ENCODE peak calls at places on chromosome 18, in ten cellular contexts. One of them, this sample, is unnamed.

GRCh38 chr18:10274327-10274726 is 180.1 kb upstream of the APCDD1 start:
- DNase-seq in left cardiac atrium: no peak
- DNase-seq in activated effector memory CD4-positive, alpha-beta T cell treated with Interleukin-2 at 50 U/mL for 16 hours: no peak
- DNase-seq in SK-N-SH: no peak
- DNase-seq in NCI-H1092 treated with DMSO at 0.1 percent for 48 hours: no peak
- DNase-seq in mucosa of descending colon: no peak
- DNase-seq in stimulated activated CD4-positive, alpha-beta T cell treated with anti-CD3 and anti-CD28 coated beads, Interleukin-2, amount 100 ng/mL, for 48 hours: no peak
- DNase-seq in WTC11: no peak
- DNase-seq in GM13977: no peak
- DNase-seq in HS-5: no peak
- DNase-seq in this sample: no peak

GRCh38 chr18:45760443-45761036 is 36.6 kb downstream of the SLC14A1 start:
- DNase-seq in left cardiac atrium: no peak
- DNase-seq in activated effector memory CD4-positive, alpha-beta T cell treated with Interleukin-2 at 50 U/mL for 16 hours: no peak
- DNase-seq in SK-N-SH: no peak
- DNase-seq in NCI-H1092 treated with DMSO at 0.1 percent for 48 hours: no peak
- DNase-seq in mucosa of descending colon: no peak
- DNase-seq in stimulated activated CD4-positive, alpha-beta T cell treated with anti-CD3 and anti-CD28 coated beads, Interleukin-2, amount 100 ng/mL, for 48 hours: no peak
- DNase-seq in WTC11: no peak
- DNase-seq in GM13977: no peak
- DNase-seq in HS-5: no peak
- DNase-seq in this sample: peak; percentile 48

GRCh38 chr18:50013363-50014138 is 181.4 kb downstream of the MYO5B start:
- DNase-seq in left cardiac atrium: no peak
- DNase-seq in activated effector memory CD4-positive, alpha-beta T cell treated with Interleukin-2 at 50 U/mL for 16 hours: no peak
- DNase-seq in SK-N-SH: no peak
- DNase-seq in NCI-H1092 treated with DMSO at 0.1 percent for 48 hours: no peak
- DNase-seq in mucosa of descending colon: no peak
- DNase-seq in stimulated activated CD4-positive, alpha-beta T cell treated with anti-CD3 and anti-CD28 coated beads, Interleukin-2, amount 100 ng/mL, for 48 hours: no peak
- DNase-seq in WTC11: no peak
- DNase-seq in GM13977: no peak
- DNase-seq in HS-5: no peak
- DNase-seq in this sample: no peak

GRCh38 chr18:3248670-3249359 is 1.2 kb downstream of the MYL12A start:
- DNase-seq in left cardiac atrium: no peak
- DNase-seq in activated effector memory CD4-positive, alpha-beta T cell treated with Interleukin-2 at 50 U/mL for 16 hours: no peak
- DNase-seq in SK-N-SH: no peak
- DNase-seq in NCI-H1092 treated with DMSO at 0.1 percent for 48 hours: no peak
- DNase-seq in mucosa of descending colon: no peak
- DNase-seq in stimulated activated CD4-positive, alpha-beta T cell treated with anti-CD3 and anti-CD28 coated beads, Interleukin-2, amount 100 ng/mL, for 48 hours: no peak
- DNase-seq in WTC11: no peak
- DNase-seq in GM13977: no peak
- DNase-seq in HS-5: no peak
- DNase-seq in this sample: no peak

GRCh38 chr18:26429535-26429934 is 118.8 kb downstream of the KCTD1 start:
- DNase-seq in left cardiac atrium: no peak
- DNase-seq in activated effector memory CD4-positive, alpha-beta T cell treated with Interleukin-2 at 50 U/mL for 16 hours: no peak
- DNase-seq in SK-N-SH: peak; percentile 20
- DNase-seq in NCI-H1092 treated with DMSO at 0.1 percent for 48 hours: no peak
- DNase-seq in mucosa of descending colon: no peak
- DNase-seq in stimulated activated CD4-positive, alpha-beta T cell treated with anti-CD3 and anti-CD28 coated beads, Interleukin-2, amount 100 ng/mL, for 48 hours: no peak
- DNase-seq in WTC11: no peak
- DNase-seq in GM13977: no peak
- DNase-seq in HS-5: peak; percentile 56
- DNase-seq in this sample: peak; percentile 21

GRCh38 chr18:35658112-35658511 is 76.6 kb downstream of the GALNT1 start:
- DNase-seq in left cardiac atrium: no peak
- DNase-seq in activated effector memory CD4-positive, alpha-beta T cell treated with Interleukin-2 at 50 U/mL for 16 hours: no peak
- DNase-seq in SK-N-SH: no peak
- DNase-seq in NCI-H1092 treated with DMSO at 0.1 percent for 48 hours: no peak
- DNase-seq in mucosa of descending colon: no peak
- DNase-seq in stimulated activated CD4-positive, alpha-beta T cell treated with anti-CD3 and anti-CD28 coated beads, Interleukin-2, amount 100 ng/mL, for 48 hours: no peak
- DNase-seq in WTC11: no peak
- DNase-seq in GM13977: no peak
- DNase-seq in HS-5: no peak
- DNase-seq in this sample: no peak

GRCh38 chr18:32346667-32347066 is 124.0 kb downstream of the GAREM1 start:
- DNase-seq in left cardiac atrium: no peak
- DNase-seq in activated effector memory CD4-positive, alpha-beta T cell treated with Interleukin-2 at 50 U/mL for 16 hours: no peak
- DNase-seq in SK-N-SH: no peak
- DNase-seq in NCI-H1092 treated with DMSO at 0.1 percent for 48 hours: no peak
- DNase-seq in mucosa of descending colon: no peak
- DNase-seq in stimulated activated CD4-positive, alpha-beta T cell treated with anti-CD3 and anti-CD28 coated beads, Interleukin-2, amount 100 ng/mL, for 48 hours: no peak
- DNase-seq in WTC11: no peak
- DNase-seq in GM13977: no peak
- DNase-seq in HS-5: no peak
- DNase-seq in this sample: no peak

GRCh38 chr18:54950221-54950620 is 9.0 kb downstream of the CCDC68 start:
- DNase-seq in left cardiac atrium: no peak
- DNase-seq in activated effector memory CD4-positive, alpha-beta T cell treated with Interleukin-2 at 50 U/mL for 16 hours: no peak
- DNase-seq in SK-N-SH: no peak
- DNase-seq in NCI-H1092 treated with DMSO at 0.1 percent for 48 hours: peak; percentile 4
- DNase-seq in mucosa of descending colon: no peak
- DNase-seq in stimulated activated CD4-positive, alpha-beta T cell treated with anti-CD3 and anti-CD28 coated beads, Interleukin-2, amount 100 ng/mL, for 48 hours: no peak
- DNase-seq in WTC11: no peak
- DNase-seq in GM13977: no peak
- DNase-seq in HS-5: no peak
- DNase-seq in this sample: peak; percentile 49

GRCh38 chr18:22827741-22828140 is 105.4 kb upstream of the RBBP8 start:
- DNase-seq in left cardiac atrium: no peak
- DNase-seq in activated effector memory CD4-positive, alpha-beta T cell treated with Interleukin-2 at 50 U/mL for 16 hours: no peak
- DNase-seq in SK-N-SH: no peak
- DNase-seq in NCI-H1092 treated with DMSO at 0.1 percent for 48 hours: no peak
- DNase-seq in mucosa of descending colon: no peak
- DNase-seq in stimulated activated CD4-positive, alpha-beta T cell treated with anti-CD3 and anti-CD28 coated beads, Interleukin-2, amount 100 ng/mL, for 48 hours: no peak
- DNase-seq in WTC11: no peak
- DNase-seq in GM13977: no peak
- DNase-seq in HS-5: no peak
- DNase-seq in this sample: no peak

GRCh38 chr18:21316296-21316695 is 74.3 kb downstream of the GREB1L start:
- DNase-seq in left cardiac atrium: no peak
- DNase-seq in activated effector memory CD4-positive, alpha-beta T cell treated with Interleukin-2 at 50 U/mL for 16 hours: no peak
- DNase-seq in SK-N-SH: no peak
- DNase-seq in NCI-H1092 treated with DMSO at 0.1 percent for 48 hours: no peak
- DNase-seq in mucosa of descending colon: no peak
- DNase-seq in stimulated activated CD4-positive, alpha-beta T cell treated with anti-CD3 and anti-CD28 coated beads, Interleukin-2, amount 100 ng/mL, for 48 hours: no peak
- DNase-seq in WTC11: no peak
- DNase-seq in GM13977: no peak
- DNase-seq in HS-5: no peak
- DNase-seq in this sample: no peak

GRCh38 chr18:44689736-44690135 is 9.0 kb downstream of the SETBP1 start:
- DNase-seq in left cardiac atrium: no peak
- DNase-seq in activated effector memory CD4-positive, alpha-beta T cell treated with Interleukin-2 at 50 U/mL for 16 hours: no peak
- DNase-seq in SK-N-SH: no peak
- DNase-seq in NCI-H1092 treated with DMSO at 0.1 percent for 48 hours: no peak
- DNase-seq in mucosa of descending colon: no peak
- DNase-seq in stimulated activated CD4-positive, alpha-beta T cell treated with anti-CD3 and anti-CD28 coated beads, Interleukin-2, amount 100 ng/mL, for 48 hours: no peak
- DNase-seq in WTC11: no peak
- DNase-seq in GM13977: no peak
- DNase-seq in HS-5: no peak
- DNase-seq in this sample: no peak

GRCh38 chr18:65788373-65788772 is 37.6 kb downstream of the CDH7 start:
- DNase-seq in left cardiac atrium: no peak
- DNase-seq in activated effector memory CD4-positive, alpha-beta T cell treated with Interleukin-2 at 50 U/mL for 16 hours: no peak
- DNase-seq in SK-N-SH: peak; percentile 14
- DNase-seq in NCI-H1092 treated with DMSO at 0.1 percent for 48 hours: peak; percentile 75
- DNase-seq in mucosa of descending colon: peak; percentile 21
- DNase-seq in stimulated activated CD4-positive, alpha-beta T cell treated with anti-CD3 and anti-CD28 coated beads, Interleukin-2, amount 100 ng/mL, for 48 hours: no peak
- DNase-seq in WTC11: no peak
- DNase-seq in GM13977: no peak
- DNase-seq in HS-5: no peak
- DNase-seq in this sample: peak; percentile 9

GRCh38 chr18:1102848-1103247 is 198.2 kb downstream of the ADCYAP1 start:
- DNase-seq in left cardiac atrium: no peak
- DNase-seq in activated effector memory CD4-positive, alpha-beta T cell treated with Interleukin-2 at 50 U/mL for 16 hours: no peak
- DNase-seq in SK-N-SH: no peak
- DNase-seq in NCI-H1092 treated with DMSO at 0.1 percent for 48 hours: no peak
- DNase-seq in mucosa of descending colon: no peak
- DNase-seq in stimulated activated CD4-positive, alpha-beta T cell treated with anti-CD3 and anti-CD28 coated beads, Interleukin-2, amount 100 ng/mL, for 48 hours: no peak
- DNase-seq in WTC11: peak; percentile 22
- DNase-seq in GM13977: no peak
- DNase-seq in HS-5: no peak
- DNase-seq in this sample: no peak

GRCh38 chr18:26407721-26408601 is 140.4 kb downstream of the KCTD1 start:
- DNase-seq in left cardiac atrium: no peak
- DNase-seq in activated effector memory CD4-positive, alpha-beta T cell treated with Interleukin-2 at 50 U/mL for 16 hours: no peak
- DNase-seq in SK-N-SH: no peak
- DNase-seq in NCI-H1092 treated with DMSO at 0.1 percent for 48 hours: no peak
- DNase-seq in mucosa of descending colon: no peak
- DNase-seq in stimulated activated CD4-positive, alpha-beta T cell treated with anti-CD3 and anti-CD28 coated beads, Interleukin-2, amount 100 ng/mL, for 48 hours: no peak
- DNase-seq in WTC11: no peak
- DNase-seq in GM13977: no peak
- DNase-seq in HS-5: no peak
- DNase-seq in this sample: no peak

GRCh38 chr18:39698436-39698835 is 2132.8 kb upstream of the CELF4 start:
- DNase-seq in left cardiac atrium: no peak
- DNase-seq in activated effector memory CD4-positive, alpha-beta T cell treated with Interleukin-2 at 50 U/mL for 16 hours: no peak
- DNase-seq in SK-N-SH: no peak
- DNase-seq in NCI-H1092 treated with DMSO at 0.1 percent for 48 hours: no peak
- DNase-seq in mucosa of descending colon: no peak
- DNase-seq in stimulated activated CD4-positive, alpha-beta T cell treated with anti-CD3 and anti-CD28 coated beads, Interleukin-2, amount 100 ng/mL, for 48 hours: no peak
- DNase-seq in WTC11: no peak
- DNase-seq in GM13977: no peak
- DNase-seq in HS-5: no peak
- DNase-seq in this sample: no peak

GRCh38 chr18:36187138-36187825 is at the start of gene MOCOS:
- DNase-seq in left cardiac atrium: peak; percentile 82
- DNase-seq in activated effector memory CD4-positive, alpha-beta T cell treated with Interleukin-2 at 50 U/mL for 16 hours: peak; percentile 23
- DNase-seq in SK-N-SH: peak; percentile 92
- DNase-seq in NCI-H1092 treated with DMSO at 0.1 percent for 48 hours: peak; percentile 3
- DNase-seq in mucosa of descending colon: peak; percentile 94
- DNase-seq in stimulated activated CD4-positive, alpha-beta T cell treated with anti-CD3 and anti-CD28 coated beads, Interleukin-2, amount 100 ng/mL, for 48 hours: peak; percentile 31
- DNase-seq in WTC11: peak; percentile 86
- DNase-seq in GM13977: peak; percentile 84
- DNase-seq in HS-5: no peak
- DNase-seq in this sample: no peak

GRCh38 chr18:73261923-73262322 is 394.1 kb upstream of the NETO1 start:
- DNase-seq in left cardiac atrium: no peak
- DNase-seq in activated effector memory CD4-positive, alpha-beta T cell treated with Interleukin-2 at 50 U/mL for 16 hours: no peak
- DNase-seq in SK-N-SH: no peak
- DNase-seq in NCI-H1092 treated with DMSO at 0.1 percent for 48 hours: no peak
- DNase-seq in mucosa of descending colon: no peak
- DNase-seq in stimulated activated CD4-positive, alpha-beta T cell treated with anti-CD3 and anti-CD28 coated beads, Interleukin-2, amount 100 ng/mL, for 48 hours: no peak
- DNase-seq in WTC11: no peak
- DNase-seq in GM13977: no peak
- DNase-seq in HS-5: no peak
- DNase-seq in this sample: no peak

GRCh38 chr18:11343096-11343495 is 193.7 kb upstream of the PIEZO2 start:
- DNase-seq in left cardiac atrium: no peak
- DNase-seq in activated effector memory CD4-positive, alpha-beta T cell treated with Interleukin-2 at 50 U/mL for 16 hours: no peak
- DNase-seq in SK-N-SH: no peak
- DNase-seq in NCI-H1092 treated with DMSO at 0.1 percent for 48 hours: no peak
- DNase-seq in mucosa of descending colon: no peak
- DNase-seq in stimulated activated CD4-positive, alpha-beta T cell treated with anti-CD3 and anti-CD28 coated beads, Interleukin-2, amount 100 ng/mL, for 48 hours: no peak
- DNase-seq in WTC11: no peak
- DNase-seq in GM13977: no peak
- DNase-seq in HS-5: no peak
- DNase-seq in this sample: no peak

GRCh38 chr18:37362158-37362890 is 203.3 kb downstream of the CELF4 start:
- DNase-seq in left cardiac atrium: no peak
- DNase-seq in activated effector memory CD4-positive, alpha-beta T cell treated with Interleukin-2 at 50 U/mL for 16 hours: no peak
- DNase-seq in SK-N-SH: no peak
- DNase-seq in NCI-H1092 treated with DMSO at 0.1 percent for 48 hours: no peak
- DNase-seq in mucosa of descending colon: no peak
- DNase-seq in stimulated activated CD4-positive, alpha-beta T cell treated with anti-CD3 and anti-CD28 coated beads, Interleukin-2, amount 100 ng/mL, for 48 hours: no peak
- DNase-seq in WTC11: peak; percentile 80
- DNase-seq in GM13977: no peak
- DNase-seq in HS-5: no peak
- DNase-seq in this sample: peak; percentile 71

GRCh38 chr18:75977069-75977468 is 518.0 kb downstream of the ZNF516 start:
- DNase-seq in left cardiac atrium: no peak
- DNase-seq in activated effector memory CD4-positive, alpha-beta T cell treated with Interleukin-2 at 50 U/mL for 16 hours: no peak
- DNase-seq in SK-N-SH: no peak
- DNase-seq in NCI-H1092 treated with DMSO at 0.1 percent for 48 hours: no peak
- DNase-seq in mucosa of descending colon: no peak
- DNase-seq in stimulated activated CD4-positive, alpha-beta T cell treated with anti-CD3 and anti-CD28 coated beads, Interleukin-2, amount 100 ng/mL, for 48 hours: no peak
- DNase-seq in WTC11: no peak
- DNase-seq in GM13977: no peak
- DNase-seq in HS-5: no peak
- DNase-seq in this sample: no peak

GRCh38 chr18:22171839-22172582 is 2.6 kb downstream of the GATA6 start:
- DNase-seq in left cardiac atrium: no peak
- DNase-seq in activated effector memory CD4-positive, alpha-beta T cell treated with Interleukin-2 at 50 U/mL for 16 hours: no peak
- DNase-seq in SK-N-SH: no peak
- DNase-seq in NCI-H1092 treated with DMSO at 0.1 percent for 48 hours: no peak
- DNase-seq in mucosa of descending colon: no peak
- DNase-seq in stimulated activated CD4-positive, alpha-beta T cell treated with anti-CD3 and anti-CD28 coated beads, Interleukin-2, amount 100 ng/mL, for 48 hours: no peak
- DNase-seq in WTC11: peak; percentile 16
- DNase-seq in GM13977: no peak
- DNase-seq in HS-5: no peak
- DNase-seq in this sample: no peak

GRCh38 chr18:59172664-59173249 is 33.1 kb downstream of the SEC11C start:
- DNase-seq in left cardiac atrium: no peak
- DNase-seq in activated effector memory CD4-positive, alpha-beta T cell treated with Interleukin-2 at 50 U/mL for 16 hours: no peak
- DNase-seq in SK-N-SH: no peak
- DNase-seq in NCI-H1092 treated with DMSO at 0.1 percent for 48 hours: no peak
- DNase-seq in mucosa of descending colon: no peak
- DNase-seq in stimulated activated CD4-positive, alpha-beta T cell treated with anti-CD3 and anti-CD28 coated beads, Interleukin-2, amount 100 ng/mL, for 48 hours: no peak
- DNase-seq in WTC11: no peak
- DNase-seq in GM13977: no peak
- DNase-seq in HS-5: no peak
- DNase-seq in this sample: no peak

GRCh38 chr18:73891572-73892421 is 255.8 kb downstream of the FBXO15 start:
- DNase-seq in left cardiac atrium: no peak
- DNase-seq in activated effector memory CD4-positive, alpha-beta T cell treated with Interleukin-2 at 50 U/mL for 16 hours: no peak
- DNase-seq in SK-N-SH: peak; percentile 7
- DNase-seq in NCI-H1092 treated with DMSO at 0.1 percent for 48 hours: no peak
- DNase-seq in mucosa of descending colon: no peak
- DNase-seq in stimulated activated CD4-positive, alpha-beta T cell treated with anti-CD3 and anti-CD28 coated beads, Interleukin-2, amount 100 ng/mL, for 48 hours: no peak
- DNase-seq in WTC11: peak; percentile 72
- DNase-seq in GM13977: no peak
- DNase-seq in HS-5: no peak
- DNase-seq in this sample: no peak

GRCh38 chr18:77495982-77496690 is 246.5 kb downstream of the GALR1 start:
- DNase-seq in left cardiac atrium: no peak
- DNase-seq in activated effector memory CD4-positive, alpha-beta T cell treated with Interleukin-2 at 50 U/mL for 16 hours: no peak
- DNase-seq in SK-N-SH: no peak
- DNase-seq in NCI-H1092 treated with DMSO at 0.1 percent for 48 hours: no peak
- DNase-seq in mucosa of descending colon: no peak
- DNase-seq in stimulated activated CD4-positive, alpha-beta T cell treated with anti-CD3 and anti-CD28 coated beads, Interleukin-2, amount 100 ng/mL, for 48 hours: no peak
- DNase-seq in WTC11: no peak
- DNase-seq in GM13977: no peak
- DNase-seq in HS-5: no peak
- DNase-seq in this sample: no peak

GRCh38 chr18:13268035-13268700 is 49.6 kb downstream of the LDLRAD4 start:
- DNase-seq in left cardiac atrium: no peak
- DNase-seq in activated effector memory CD4-positive, alpha-beta T cell treated with Interleukin-2 at 50 U/mL for 16 hours: no peak
- DNase-seq in SK-N-SH: no peak
- DNase-seq in NCI-H1092 treated with DMSO at 0.1 percent for 48 hours: no peak
- DNase-seq in mucosa of descending colon: no peak
- DNase-seq in stimulated activated CD4-positive, alpha-beta T cell treated with anti-CD3 and anti-CD28 coated beads, Interleukin-2, amount 100 ng/mL, for 48 hours: no peak
- DNase-seq in WTC11: peak; percentile 53
- DNase-seq in GM13977: no peak
- DNase-seq in HS-5: no peak
- DNase-seq in this sample: no peak

GRCh38 chr18:44915661-44916060 is 235.0 kb downstream of the SETBP1 start:
- DNase-seq in left cardiac atrium: no peak
- DNase-seq in activated effector memory CD4-positive, alpha-beta T cell treated with Interleukin-2 at 50 U/mL for 16 hours: no peak
- DNase-seq in SK-N-SH: no peak
- DNase-seq in NCI-H1092 treated with DMSO at 0.1 percent for 48 hours: no peak
- DNase-seq in mucosa of descending colon: no peak
- DNase-seq in stimulated activated CD4-positive, alpha-beta T cell treated with anti-CD3 and anti-CD28 coated beads, Interleukin-2, amount 100 ng/mL, for 48 hours: no peak
- DNase-seq in WTC11: no peak
- DNase-seq in GM13977: no peak
- DNase-seq in HS-5: no peak
- DNase-seq in this sample: no peak

GRCh38 chr18:44900627-44901026 is 219.9 kb downstream of the SETBP1 start:
- DNase-seq in left cardiac atrium: no peak
- DNase-seq in activated effector memory CD4-positive, alpha-beta T cell treated with Interleukin-2 at 50 U/mL for 16 hours: no peak
- DNase-seq in SK-N-SH: no peak
- DNase-seq in NCI-H1092 treated with DMSO at 0.1 percent for 48 hours: no peak
- DNase-seq in mucosa of descending colon: no peak
- DNase-seq in stimulated activated CD4-positive, alpha-beta T cell treated with anti-CD3 and anti-CD28 coated beads, Interleukin-2, amount 100 ng/mL, for 48 hours: no peak
- DNase-seq in WTC11: no peak
- DNase-seq in GM13977: no peak
- DNase-seq in HS-5: no peak
- DNase-seq in this sample: no peak

GRCh38 chr18:21851327-21851961 is 110.9 kb downstream of the MIB1 start:
- DNase-seq in left cardiac atrium: no peak
- DNase-seq in activated effector memory CD4-positive, alpha-beta T cell treated with Interleukin-2 at 50 U/mL for 16 hours: no peak
- DNase-seq in SK-N-SH: peak; percentile 23
- DNase-seq in NCI-H1092 treated with DMSO at 0.1 percent for 48 hours: no peak
- DNase-seq in mucosa of descending colon: no peak
- DNase-seq in stimulated activated CD4-positive, alpha-beta T cell treated with anti-CD3 and anti-CD28 coated beads, Interleukin-2, amount 100 ng/mL, for 48 hours: no peak
- DNase-seq in WTC11: no peak
- DNase-seq in GM13977: peak; percentile 9
- DNase-seq in HS-5: no peak
- DNase-seq in this sample: no peak

This sample was measured in NCI-H526 treated with DMSO at 0.1 percent for 48 hours.